ENCODE peak calls at places on chromosome 16, in nine cellular contexts. One of them, this sample, is unnamed.

GRCh38 chr16:66547101-66547989 is 2.6 kb downstream of the TK2 start:
- DNase-seq in tibial nerve: no peak
- DNase-seq in breast epithelium: no peak
- DNase-seq in ovary: no peak
- DNase-seq in esophagus squamous epithelium: no peak
- DNase-seq in pancreas: no peak
- DNase-seq in neural progenitor cell: no peak
- DNase-seq in left ventricle myocardium inferior: no peak
- DNase-seq in AG04450: no peak
- DNase-seq in this sample: no peak

GRCh38 chr16:89570342-89570923 is 5.1 kb upstream of the CPNE7 start:
- DNase-seq in tibial nerve: no peak
- DNase-seq in breast epithelium: no peak
- DNase-seq in ovary: no peak
- DNase-seq in esophagus squamous epithelium: no peak
- DNase-seq in pancreas: no peak
- DNase-seq in neural progenitor cell: no peak
- DNase-seq in left ventricle myocardium inferior: no peak
- DNase-seq in AG04450: no peak
- DNase-seq in this sample: no peak

GRCh38 chr16:56066617-56067016 is 124.7 kb upstream of the GNAO1 start:
- DNase-seq in tibial nerve: no peak
- DNase-seq in breast epithelium: no peak
- DNase-seq in ovary: no peak
- DNase-seq in esophagus squamous epithelium: no peak
- DNase-seq in pancreas: no peak
- DNase-seq in neural progenitor cell: no peak
- DNase-seq in left ventricle myocardium inferior: no peak
- DNase-seq in AG04450: no peak
- DNase-seq in this sample: no peak

GRCh38 chr16:30524575-30525571 is 1.5 kb downstream of the ZNF768 start:
- DNase-seq in tibial nerve: no peak
- DNase-seq in breast epithelium: no peak
- DNase-seq in ovary: peak
- DNase-seq in esophagus squamous epithelium: no peak
- DNase-seq in pancreas: no peak
- DNase-seq in neural progenitor cell: no peak
- DNase-seq in left ventricle myocardium inferior: no peak
- DNase-seq in AG04450: no peak
- DNase-seq in this sample: no peak

GRCh38 chr16:72112906-72113615 is 19.4 kb downstream of the DHX38 start:
- DNase-seq in tibial nerve: no peak
- DNase-seq in breast epithelium: no peak
- DNase-seq in ovary: no peak
- DNase-seq in esophagus squamous epithelium: no peak
- DNase-seq in pancreas: no peak
- DNase-seq in neural progenitor cell: no peak
- DNase-seq in left ventricle myocardium inferior: no peak
- DNase-seq in AG04450: no peak
- DNase-seq in this sample: no peak

GRCh38 chr16:24729967-24730815 is 740 bp downstream of the TNRC6A start:
- DNase-seq in tibial nerve: no peak
- DNase-seq in breast epithelium: no peak
- DNase-seq in ovary: peak
- DNase-seq in esophagus squamous epithelium: no peak
- DNase-seq in pancreas: peak
- DNase-seq in neural progenitor cell: peak
- DNase-seq in left ventricle myocardium inferior: peak
- DNase-seq in AG04450: no peak
- DNase-seq in this sample: peak

GRCh38 chr16:8924214-8924613 is 39.5 kb downstream of the USP7 start:
- DNase-seq in tibial nerve: no peak
- DNase-seq in breast epithelium: no peak
- DNase-seq in ovary: no peak
- DNase-seq in esophagus squamous epithelium: no peak
- DNase-seq in pancreas: peak
- DNase-seq in neural progenitor cell: no peak
- DNase-seq in left ventricle myocardium inferior: peak
- DNase-seq in AG04450: no peak
- DNase-seq in this sample: peak

GRCh38 chr16:86379505-86379846 is 130.9 kb upstream of the FOXF1 start:
- DNase-seq in tibial nerve: no peak
- DNase-seq in breast epithelium: no peak
- DNase-seq in ovary: no peak
- DNase-seq in esophagus squamous epithelium: no peak
- DNase-seq in pancreas: no peak
- DNase-seq in neural progenitor cell: no peak
- DNase-seq in left ventricle myocardium inferior: no peak
- DNase-seq in AG04450: no peak
- DNase-seq in this sample: no peak

GRCh38 chr16:31535737-31536136 is 8.0 kb downstream of the AHSP start:
- DNase-seq in tibial nerve: no peak
- DNase-seq in breast epithelium: no peak
- DNase-seq in ovary: no peak
- DNase-seq in esophagus squamous epithelium: no peak
- DNase-seq in pancreas: no peak
- DNase-seq in neural progenitor cell: no peak
- DNase-seq in left ventricle myocardium inferior: no peak
- DNase-seq in AG04450: no peak
- DNase-seq in this sample: no peak
- TF ChIP-seq CTCF in tibial nerve: no peak
- TF ChIP-seq CTCF in breast epithelium: no peak
- TF ChIP-seq CTCF in ovary: no peak
- TF ChIP-seq CTCF in esophagus squamous epithelium: no peak
- TF ChIP-seq CTCF in pancreas: no peak
- TF ChIP-seq CTCF in neural progenitor cell: no peak
- TF ChIP-seq CTCF in left ventricle myocardium inferior: no peak
- TF ChIP-seq CTCF in AG04450: no peak
- TF ChIP-seq CTCF in this sample: no peak

GRCh38 chr16:23337836-23338550 is 35.9 kb downstream of the SCNN1B start:
- DNase-seq in tibial nerve: no peak
- DNase-seq in breast epithelium: no peak
- DNase-seq in ovary: no peak
- DNase-seq in esophagus squamous epithelium: no peak
- DNase-seq in pancreas: no peak
- DNase-seq in neural progenitor cell: no peak
- DNase-seq in left ventricle myocardium inferior: no peak
- DNase-seq in AG04450: no peak
- DNase-seq in this sample: no peak

GRCh38 chr16:23333962-23334361 is 31.9 kb downstream of the SCNN1B start:
- DNase-seq in tibial nerve: no peak
- DNase-seq in breast epithelium: no peak
- DNase-seq in ovary: no peak
- DNase-seq in esophagus squamous epithelium: no peak
- DNase-seq in pancreas: no peak
- DNase-seq in neural progenitor cell: no peak
- DNase-seq in left ventricle myocardium inferior: no peak
- DNase-seq in AG04450: no peak
- DNase-seq in this sample: no peak

GRCh38 chr16:23333034-23333579 is 31.0 kb downstream of the SCNN1B start:
- DNase-seq in tibial nerve: no peak
- DNase-seq in breast epithelium: no peak
- DNase-seq in ovary: no peak
- DNase-seq in esophagus squamous epithelium: no peak
- DNase-seq in pancreas: no peak
- DNase-seq in neural progenitor cell: no peak
- DNase-seq in left ventricle myocardium inferior: no peak
- DNase-seq in AG04450: no peak
- DNase-seq in this sample: no peak

GRCh38 chr16:23334950-23335349 is 32.8 kb downstream of the SCNN1B start:
- DNase-seq in tibial nerve: no peak
- DNase-seq in breast epithelium: no peak
- DNase-seq in ovary: no peak
- DNase-seq in esophagus squamous epithelium: no peak
- DNase-seq in pancreas: no peak
- DNase-seq in neural progenitor cell: no peak
- DNase-seq in left ventricle myocardium inferior: no peak
- DNase-seq in AG04450: no peak
- DNase-seq in this sample: no peak

DNA sequence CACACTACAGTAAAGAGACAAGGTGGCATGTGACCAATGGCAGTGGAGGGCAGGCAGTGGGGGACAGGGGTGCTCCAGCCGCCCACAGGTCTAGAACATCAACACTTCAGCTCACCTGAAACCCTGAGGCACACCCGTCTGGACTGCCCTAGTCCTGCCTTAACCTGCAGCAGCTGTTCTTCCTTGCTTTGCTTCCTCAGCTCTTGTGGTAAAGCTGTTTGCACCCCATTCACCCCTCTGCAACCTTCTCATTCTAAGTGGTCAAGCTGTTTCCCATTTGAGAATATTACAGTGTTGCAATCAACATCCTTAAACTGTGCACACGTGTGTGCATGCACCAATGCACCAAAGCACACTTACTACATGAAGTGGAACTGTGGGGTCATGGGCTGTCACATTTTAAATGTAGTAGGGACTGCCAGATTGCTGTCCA is 32.3 kb downstream of the SCNN1B start:
- DNase-seq in tibial nerve: no peak
- DNase-seq in breast epithelium: no peak
- DNase-seq in ovary: no peak
- DNase-seq in esophagus squamous epithelium: no peak
- DNase-seq in pancreas: no peak
- DNase-seq in neural progenitor cell: no peak
- DNase-seq in left ventricle myocardium inferior: no peak
- DNase-seq in AG04450: no peak
- DNase-seq in this sample: no peak
- H3K27ac ChIP-seq in tibial nerve: no peak
- H3K27ac ChIP-seq in breast epithelium: no peak
- H3K27ac ChIP-seq in ovary: no peak
- H3K27ac ChIP-seq in esophagus squamous epithelium: peak
- H3K27ac ChIP-seq in pancreas: no peak
- H3K27ac ChIP-seq in neural progenitor cell: no peak
- H3K27ac ChIP-seq in left ventricle myocardium inferior: no peak
- H3K27ac ChIP-seq in AG04450: no peak
- H3K27ac ChIP-seq in this sample: no peak

GRCh38 chr16:50314665-50315064 is 48.3 kb downstream of the ADCY7 start:
- DNase-seq in tibial nerve: no peak
- DNase-seq in breast epithelium: no peak
- DNase-seq in ovary: no peak
- DNase-seq in esophagus squamous epithelium: no peak
- DNase-seq in pancreas: no peak
- DNase-seq in neural progenitor cell: no peak
- DNase-seq in left ventricle myocardium inferior: no peak
- DNase-seq in AG04450: no peak
- DNase-seq in this sample: no peak

GRCh38 chr16:50315346-50315997 is 49.1 kb downstream of the ADCY7 start:
- DNase-seq in tibial nerve: no peak
- DNase-seq in breast epithelium: no peak
- DNase-seq in ovary: no peak
- DNase-seq in esophagus squamous epithelium: no peak
- DNase-seq in pancreas: no peak
- DNase-seq in neural progenitor cell: no peak
- DNase-seq in left ventricle myocardium inferior: no peak
- DNase-seq in AG04450: no peak
- DNase-seq in this sample: peak

GRCh38 chr16:50316102-50316847 is 49.9 kb downstream of the ADCY7 start:
- DNase-seq in tibial nerve: no peak
- DNase-seq in breast epithelium: no peak
- DNase-seq in ovary: no peak
- DNase-seq in esophagus squamous epithelium: no peak
- DNase-seq in pancreas: no peak
- DNase-seq in neural progenitor cell: no peak
- DNase-seq in left ventricle myocardium inferior: no peak
- DNase-seq in AG04450: no peak
- DNase-seq in this sample: no peak

GRCh38 chr16:50318796-50319578 is 49.8 kb downstream of the BRD7 start:
- DNase-seq in tibial nerve: no peak
- DNase-seq in breast epithelium: no peak
- DNase-seq in ovary: no peak
- DNase-seq in esophagus squamous epithelium: no peak
- DNase-seq in pancreas: no peak
- DNase-seq in neural progenitor cell: no peak
- DNase-seq in left ventricle myocardium inferior: no peak
- DNase-seq in AG04450: no peak
- DNase-seq in this sample: no peak

GRCh38 chr16:50316848-50317630 is 50.7 kb downstream of the ADCY7 start:
- DNase-seq in tibial nerve: no peak
- DNase-seq in breast epithelium: no peak
- DNase-seq in ovary: no peak
- DNase-seq in esophagus squamous epithelium: no peak
- DNase-seq in pancreas: no peak
- DNase-seq in neural progenitor cell: no peak
- DNase-seq in left ventricle myocardium inferior: no peak
- DNase-seq in AG04450: no peak
- DNase-seq in this sample: no peak
- TF ChIP-seq CTCF in tibial nerve: no peak
- TF ChIP-seq CTCF in breast epithelium: no peak
- TF ChIP-seq CTCF in ovary: no peak
- TF ChIP-seq CTCF in esophagus squamous epithelium: no peak
- TF ChIP-seq CTCF in pancreas: no peak
- TF ChIP-seq CTCF in neural progenitor cell: no peak
- TF ChIP-seq CTCF in left ventricle myocardium inferior: no peak
- TF ChIP-seq CTCF in AG04450: no peak
- TF ChIP-seq CTCF in this sample: no peak

GRCh38 chr16:81869326-81869725 is 90.2 kb downstream of the PLCG2 start:
- DNase-seq in tibial nerve: no peak
- DNase-seq in breast epithelium: no peak
- DNase-seq in ovary: no peak
- DNase-seq in esophagus squamous epithelium: no peak
- DNase-seq in pancreas: no peak
- DNase-seq in neural progenitor cell: no peak
- DNase-seq in left ventricle myocardium inferior: no peak
- DNase-seq in AG04450: no peak
- DNase-seq in this sample: no peak

GRCh38 chr16:81876273-81876900 is 97.3 kb downstream of the PLCG2 start:
- DNase-seq in tibial nerve: no peak
- DNase-seq in breast epithelium: no peak
- DNase-seq in ovary: no peak
- DNase-seq in esophagus squamous epithelium: no peak
- DNase-seq in pancreas: no peak
- DNase-seq in neural progenitor cell: no peak
- DNase-seq in left ventricle myocardium inferior: no peak
- DNase-seq in AG04450: no peak
- DNase-seq in this sample: no peak

GRCh38 chr16:81873843-81874752 is 95.0 kb downstream of the PLCG2 start:
- DNase-seq in tibial nerve: peak
- DNase-seq in breast epithelium: no peak
- DNase-seq in ovary: no peak
- DNase-seq in esophagus squamous epithelium: no peak
- DNase-seq in pancreas: peak
- DNase-seq in neural progenitor cell: peak
- DNase-seq in left ventricle myocardium inferior: peak
- DNase-seq in AG04450: no peak
- DNase-seq in this sample: peak

GRCh38 chr16:81875461-81875860 is 96.4 kb downstream of the PLCG2 start:
- DNase-seq in tibial nerve: no peak
- DNase-seq in breast epithelium: no peak
- DNase-seq in ovary: no peak
- DNase-seq in esophagus squamous epithelium: no peak
- DNase-seq in pancreas: no peak
- DNase-seq in neural progenitor cell: no peak
- DNase-seq in left ventricle myocardium inferior: no peak
- DNase-seq in AG04450: no peak
- DNase-seq in this sample: no peak

DNA sequence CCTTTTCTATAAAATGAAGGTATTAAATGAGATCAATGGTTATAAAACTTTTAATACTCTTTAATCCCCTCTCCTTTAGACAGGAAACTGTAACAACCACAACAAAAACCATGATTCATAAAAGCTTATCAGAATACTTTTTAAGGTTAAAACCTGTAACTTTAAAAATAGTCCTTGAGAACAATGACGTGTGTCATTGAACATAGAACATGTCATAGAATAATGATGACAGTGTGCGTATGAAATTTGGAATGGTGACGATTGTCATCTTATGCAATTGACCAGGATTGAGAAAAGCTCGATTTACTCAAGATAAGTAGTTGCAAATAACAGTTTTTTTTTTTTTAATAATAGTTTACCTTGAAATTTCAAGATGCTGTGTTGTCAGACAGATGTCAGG is 94.1 kb downstream of the PLCG2 start:
- DNase-seq in tibial nerve: no peak
- DNase-seq in breast epithelium: no peak
- DNase-seq in ovary: no peak
- DNase-seq in esophagus squamous epithelium: no peak
- DNase-seq in pancreas: no peak
- DNase-seq in neural progenitor cell: no peak
- DNase-seq in left ventricle myocardium inferior: no peak
- DNase-seq in AG04450: no peak
- DNase-seq in this sample: no peak
- H3K27ac ChIP-seq in tibial nerve: no peak
- H3K27ac ChIP-seq in breast epithelium: no peak
- H3K27ac ChIP-seq in ovary: no peak
- H3K27ac ChIP-seq in esophagus squamous epithelium: no peak
- H3K27ac ChIP-seq in pancreas: no peak
- H3K27ac ChIP-seq in neural progenitor cell: no peak
- H3K27ac ChIP-seq in left ventricle myocardium inferior: no peak
- H3K27ac ChIP-seq in AG04450: no peak
- H3K27ac ChIP-seq in this sample: no peak